ENCODE peak calls at places on chromosomes 5 and 9, in five cellular contexts. P is H1, Y is fibroblast of lung, X is neural progenitor cell, B is HCT116. A is an unnamed sample.
A peak's percentile ranks its signal among the peaks of the same experiment; 100 is the strongest.

GRCh38 chr5:120479066-120479465 is 15.0 kb downstream of the PRR16 start:
- DNase-seq in B (no peak), Y (peak; percentile 54), X (no peak), P (no peak), A (no peak)

GRCh38 chr9:120755827-120756434 is 37.3 kb downstream of the FBXW2 start:
- DNase-seq in X (peak; percentile 71), P (peak; percentile 85), Y (peak; percentile 51), B (peak; percentile 24), A (peak; percentile 61)

GRCh38 chr5:177593511-177593910 is 1.5 kb downstream of the TMED9 start:
- DNase-seq in Y (no peak), B (no peak), X (no peak), P (no peak), A (no peak)

GRCh38 chr5:159337291-159337974 is 7.1 kb upstream of the IL12B start:
- DNase-seq in Y (peak; percentile 47), X (no peak), B (no peak), P (no peak), A (peak; percentile 49)

GRCh38 chr5:39948867-39949468 is 524.2 kb upstream of the DAB2 start:
- DNase-seq in B (peak; percentile 69), P (no peak), X (peak; percentile 85), Y (peak; percentile 86), A (peak; percentile 66)

GRCh38 chr9:11893331-11893730 is 799.9 kb upstream of the TYRP1 start:
- DNase-seq in X (no peak), P (no peak), B (no peak), Y (no peak), A (no peak)

GRCh38 chr9:129237195-129237611 is 59.1 kb upstream of the IER5L start:
- DNase-seq in P (no peak), B (no peak), X (no peak), Y (peak; percentile 53), A (no peak)

GRCh38 chr5:56527174-56527573 is 288.2 kb upstream of the MAP3K1 start:
- DNase-seq in X (no peak), Y (no peak), B (no peak), P (no peak), A (peak; percentile 77)

GRCh38 chr9:136228107-136228875 is 17.3 kb downstream of the QSOX2 start:
- DNase-seq in P (no peak), Y (peak; percentile 59), B (peak; percentile 69), X (no peak), A (peak; percentile 93)

GRCh38 chr5:126369995-126370731 is 53.0 kb upstream of the GRAMD2B start:
- DNase-seq in X (no peak), B (no peak), Y (no peak), P (no peak), A (no peak)

GRCh38 chr5:39394946-39395345 is 29.8 kb downstream of the DAB2 start:
- DNase-seq in P (no peak), X (no peak), B (no peak), Y (peak; percentile 86), A (peak; percentile 78)

GRCh38 chr5:61001647-61002046 is 56.6 kb downstream of the NDUFAF2 start:
- DNase-seq in B (no peak), P (no peak), X (no peak), Y (no peak), A (no peak)

GRCh38 chr9:126752881-126753670 is 51.8 kb upstream of the ZBTB43 start:
- DNase-seq in B (no peak), Y (no peak), X (no peak), P (peak; percentile 33), A (no peak)

GRCh38 chr9:134344821-134345310 is 18.6 kb downstream of the RXRA start:
- DNase-seq in X (no peak), B (no peak), Y (no peak), P (no peak), A (no peak)

GRCh38 chr5:99543841-99544240 is 615.0 kb upstream of the CHD1 start:
- DNase-seq in P (no peak), X (no peak), B (no peak), Y (peak; percentile 35), A (no peak)

GRCh38 chr5:138911441-138911840 is 36.3 kb upstream of the LRRTM2 start:
- DNase-seq in Y (no peak), P (no peak), X (no peak), B (no peak), A (no peak)

GRCh38 chr9:109320338-109320733 is 523 bp downstream of the EPB41L4B start:
- DNase-seq in B (no peak), P (no peak), Y (no peak), X (peak; percentile 68), A (no peak)

GRCh38 chr5:143882520-143882919 is 70.6 kb downstream of the HMHB1 start:
- DNase-seq in P (no peak), B (no peak), Y (peak; percentile 75), X (no peak), A (no peak)

GRCh38 chr9:107242073-107243063 is 40.7 kb upstream of the RAD23B start:
- DNase-seq in B (no peak), P (no peak), X (no peak), Y (peak; percentile 48), A (peak; percentile 72)

GRCh38 chr5:62938927-62939326 is 360.3 kb downstream of the LRRC70 start:
- DNase-seq in B (no peak), Y (no peak), X (no peak), P (no peak), A (no peak)

GRCh38 chr5:178589180-178590140 is 733 bp downstream of the COL23A1 start:
- DNase-seq in B (no peak), Y (peak; percentile 16), P (peak; percentile 58), X (peak; percentile 82), A (no peak)

GRCh38 chr5:109689740-109690455 is at the start of gene MAN2A1:
- DNase-seq in X (peak; percentile 84), P (peak; percentile 78), B (peak; percentile 22), Y (peak; percentile 68), A (peak; percentile 58)

GRCh38 chr9:38334234-38334633 is 58.3 kb upstream of the ALDH1B1 start:
- DNase-seq in Y (no peak), P (no peak), X (peak; percentile 61), B (no peak), A (no peak)

GRCh38 chr9:92098638-92099037 is 16.6 kb downstream of the SPTLC1 start:
- DNase-seq in X (no peak), Y (no peak), B (no peak), P (no peak), A (no peak)

GRCh38 chr9:76302947-76303550 is 91.2 kb downstream of the RFK start:
- DNase-seq in X (peak; percentile 71), Y (peak; percentile 81), P (no peak), B (peak; percentile 29), A (no peak)

GRCh38 chr5:176620333-176620981 is 9.9 kb downstream of the SNCB start:
- DNase-seq in B (no peak), Y (peak; percentile 24), P (peak; percentile 66), X (no peak), A (no peak)

GRCh38 chr5:119828536-119828935 is 199.2 kb downstream of the FAM170A start:
- DNase-seq in B (no peak), P (no peak), X (no peak), Y (no peak), A (no peak)

GRCh38 chr9:128383791-128384190 is 12.6 kb downstream of the URM1 start:
- DNase-seq in P (no peak), X (no peak), Y (no peak), B (no peak), A (no peak)

GRCh38 chr5:22250528-22250927 is 602.6 kb downstream of the CDH12 start:
- DNase-seq in X (no peak), B (no peak), Y (no peak), P (no peak), A (no peak)

GRCh38 chr5:36886791-36887190 is 10.2 kb downstream of the NIPBL start:
- DNase-seq in X (no peak), B (no peak), P (no peak), Y (no peak), A (no peak)

GRCh38 chr5:36889264-36889663 is 12.7 kb downstream of the NIPBL start:
- DNase-seq in B (no peak), Y (no peak), P (no peak), X (no peak), A (no peak)

GRCh38 chr5:36887532-36887931 is 11.0 kb downstream of the NIPBL start:
- DNase-seq in X (no peak), P (no peak), Y (no peak), B (no peak), A (peak; percentile 47)

GRCh38 chr5:36885566-36886485 is 9.3 kb downstream of the NIPBL start:
- DNase-seq in X (no peak), Y (no peak), B (no peak), P (no peak), A (no peak)

DNA sequence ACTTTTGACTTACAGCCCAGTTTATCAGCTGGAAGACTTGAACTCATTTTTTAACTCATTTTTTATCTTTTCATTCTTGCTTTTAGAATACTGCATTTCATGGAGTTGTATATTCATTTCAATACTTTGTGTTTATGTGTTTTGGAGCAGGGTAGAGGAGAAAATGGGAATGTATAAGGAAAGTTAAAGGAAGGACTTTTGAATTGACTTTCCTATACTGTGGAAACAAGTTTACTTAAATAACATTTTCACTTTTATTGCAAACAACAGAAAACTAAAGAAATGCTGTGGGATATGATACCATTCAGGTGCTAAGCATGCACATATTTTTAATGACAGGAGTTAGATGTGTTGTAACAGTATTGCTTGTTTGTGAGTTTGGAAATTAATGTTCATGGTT is 11.7 kb downstream of the NIPBL start:
- DNase-seq in X (no peak), P (no peak), B (no peak), Y (no peak), A (no peak)
- H4K20me1 ChIP-seq in X (peaks cover 59% of the 10 kb centered on the region), P (peaks cover 5% of the 10 kb centered on the region), B (peaks cover 35% of the 10 kb centered on the region), Y (no peaks in the 10 kb centered on the region), A (peaks cover 41% of the 10 kb centered on the region)

DNA sequence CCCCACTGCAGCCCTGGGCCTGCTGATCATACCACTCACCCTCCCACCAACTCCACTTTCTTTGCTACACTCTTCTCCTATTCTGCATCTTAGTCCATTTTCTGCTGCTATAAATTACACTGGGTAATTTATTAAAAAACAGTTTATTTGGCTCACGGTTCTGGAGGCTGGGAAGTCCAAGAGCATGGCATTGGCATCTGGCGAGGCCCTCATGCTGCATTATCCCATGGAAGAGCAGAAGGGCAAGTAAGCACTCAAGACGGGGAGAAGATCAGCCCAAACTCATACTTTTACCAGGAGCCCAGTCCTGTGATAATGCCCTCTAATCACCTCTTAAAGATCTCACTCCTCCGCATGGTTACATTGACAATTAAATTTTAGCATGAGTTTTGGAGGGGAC is 9.4 kb downstream of the GLIPR2 start:
- DNase-seq in Y (no peak), X (no peak), P (no peak), B (no peak), A (no peak)
- H3K4me3 ChIP-seq in Y (no peak overlapping the region), X (no peak overlapping the region), P (no peak overlapping the region), B (no peak overlapping the region), A (no peak overlapping the region)

DNA sequence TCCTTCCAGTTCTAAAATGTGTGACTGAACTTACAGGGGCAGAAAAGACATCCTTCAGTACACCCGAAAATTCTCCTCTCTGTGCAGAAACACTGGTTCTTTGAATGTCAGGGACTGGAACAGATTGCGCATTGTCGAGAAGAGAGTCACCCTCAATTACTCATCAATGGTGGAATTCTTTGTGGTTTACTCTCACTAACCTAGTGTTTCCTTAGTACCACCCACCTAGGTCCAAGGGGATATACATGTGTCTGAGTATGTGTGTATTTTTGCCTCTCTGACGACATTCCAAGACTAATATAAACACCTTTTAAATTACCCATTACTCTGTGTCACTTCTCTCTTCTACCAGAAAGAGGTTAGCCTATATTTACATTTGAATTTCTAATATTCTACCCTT is 660.8 kb downstream of the TLE1 start:
- DNase-seq in P (no peak), X (no peak), B (peak; percentile 42), Y (peak; percentile 87), A (peak; percentile 86)
- H4K20me1 ChIP-seq in P (no peaks in the 10 kb centered on the region), X (no peaks in the 10 kb centered on the region), B (no peaks in the 10 kb centered on the region), Y (no peaks in the 10 kb centered on the region), A (no peaks in the 10 kb centered on the region)

GRCh38 chr5:180589771-180590542 is 1.3 kb downstream of the SCGB3A1 start:
- DNase-seq in B (no peak), P (peak; percentile 57), Y (no peak), X (peak; percentile 24), A (no peak)
- H3K4me3 ChIP-seq in B (no peak overlapping the region), P (peak overlapping the region; percentile 17), Y (no peak overlapping the region), X (peak overlapping the region; percentile 56), A (no peak overlapping the region)

GRCh38 chr9:116193636-116194035 is 40.0 kb downstream of the PAPPA start:
- DNase-seq in B (no peak), Y (peak; percentile 71), P (no peak), X (no peak), A (no peak)
- H4K20me1 ChIP-seq in B (no peaks in the 10 kb centered on the region), Y (no peaks in the 10 kb centered on the region), P (no peaks in the 10 kb centered on the region), X (no peaks in the 10 kb centered on the region), A (no peaks in the 10 kb centered on the region)